ENCODE peak calls at places on chromosome 21, in six cellular contexts. K, X, N, B, W and D are unnamed samples.
A peak's percentile ranks its signal among the peaks of the same experiment; 100 is the strongest.

GRCh38 chr21:20971296-20971921 is 26.8 kb upstream of the NCAM2 start:
- DNase-seq in B (peak; percentile 84), X (no peak), N (peak; percentile 56), W (no peak), K (peak; percentile 56), D (no peak)

GRCh38 chr21:40686526-40686925 is 160.4 kb downstream of the DSCAM start:
- DNase-seq in B (no peak), K (no peak), X (no peak), W (no peak), N (no peak), D (no peak)

GRCh38 chr21:42189860-42190491 is 29.0 kb upstream of the ABCG1 start:
- DNase-seq in W (no peak), X (no peak), N (no peak), B (no peak), K (no peak), D (no peak)

GRCh38 chr21:33684923-33685560 is 42.7 kb downstream of the ITSN1 start:
- DNase-seq in K (no peak), X (no peak), W (no peak), N (no peak), B (peak; percentile 59), D (no peak)

GRCh38 chr21:46553993-46554392 is 50.9 kb downstream of the S100B start:
- DNase-seq in X (no peak), W (no peak), N (no peak), K (no peak), B (no peak), D (no peak)

GRCh38 chr21:32353002-32353711 is 39.7 kb downstream of the URB1 start:
- DNase-seq in N (no peak), B (no peak), K (no peak), W (no peak), X (no peak), D (no peak)

GRCh38 chr21:32604484-32604883 is 7.7 kb downstream of the CFAP298 start:
- DNase-seq in B (peak; percentile 87), X (no peak), K (no peak), W (no peak), N (no peak), D (no peak)

GRCh38 chr21:27250386-27250785 is 283.5 kb upstream of the ADAMTS5 start:
- DNase-seq in N (no peak), K (no peak), X (no peak), B (no peak), W (no peak), D (no peak)

GRCh38 chr21:36450511-36450910 is 29.4 kb downstream of the CLDN14 start:
- DNase-seq in N (no peak), B (no peak), W (no peak), K (no peak), X (no peak), D (no peak)

DNA sequence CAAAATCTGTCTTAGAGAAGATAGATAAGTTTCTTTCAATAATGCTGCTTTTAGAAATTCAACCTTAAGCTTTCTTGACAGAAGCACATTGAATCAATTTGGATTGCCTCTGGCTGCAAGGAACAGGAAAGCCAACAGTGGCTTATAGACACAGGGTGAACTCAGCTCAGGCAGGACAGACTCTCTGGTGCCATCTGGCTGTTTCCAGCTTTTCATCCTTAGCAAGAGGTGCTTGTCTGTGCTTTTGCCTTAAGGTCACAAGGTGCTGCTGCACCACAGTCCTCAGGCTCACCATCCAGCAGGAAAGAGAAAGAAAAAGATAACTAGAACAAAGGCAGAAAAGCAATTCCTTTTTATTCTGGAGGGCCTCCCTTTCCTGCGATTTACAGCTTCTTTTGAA is 93.7 kb upstream of the ETS2 start:
- DNase-seq in X (no peak), B (peak; percentile 77), K (no peak), N (no peak), W (no peak), D (no peak)
- TF ChIP-seq CTCF in X (peak; percentile 63), B (peak; percentile 59), K (peak; percentile 33), N (no peak), W (peak; percentile 62), D (no peak)

DNA sequence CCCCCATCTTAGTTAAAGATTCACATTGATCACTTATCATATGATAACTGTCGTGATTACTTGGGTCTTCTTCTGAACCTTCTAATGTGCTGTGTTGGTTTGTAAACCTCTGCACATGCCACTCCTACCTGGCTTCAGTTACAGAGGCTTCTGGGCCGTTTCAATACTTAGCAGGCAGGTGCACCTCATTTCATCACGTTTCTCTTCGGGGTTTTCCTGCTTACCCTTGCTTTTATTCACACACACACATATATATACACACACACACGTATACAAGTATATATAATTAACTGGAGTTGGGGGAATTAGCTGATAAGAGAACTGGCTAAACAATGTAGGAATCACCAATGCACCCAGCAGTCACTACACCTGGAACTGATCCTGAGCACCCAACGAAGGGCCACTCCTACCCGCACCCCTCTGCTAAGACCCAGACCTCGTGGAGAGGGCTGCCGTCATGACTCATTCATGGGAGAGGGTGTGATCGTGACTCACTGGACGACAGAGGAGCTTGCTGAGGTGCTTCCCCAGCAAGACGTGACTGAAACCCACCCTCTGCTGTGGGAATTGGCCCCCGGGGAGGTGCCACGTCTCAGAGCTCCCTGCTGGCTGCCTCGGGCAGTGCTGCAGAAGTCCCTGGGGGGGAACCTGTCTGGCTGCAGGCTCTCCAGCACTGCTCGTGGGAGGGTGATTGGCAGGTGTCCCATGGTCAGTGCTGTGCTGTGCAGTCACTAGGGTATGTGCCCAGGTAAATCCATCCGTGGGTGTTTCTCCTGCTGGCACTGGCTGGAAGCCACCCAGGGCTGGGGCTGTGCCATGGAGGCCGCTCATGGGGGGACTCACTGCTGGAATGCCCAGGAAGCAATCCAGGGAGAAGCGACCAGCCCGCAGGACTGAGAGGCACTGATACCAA is 166.6 kb downstream of the DYRK1A start:
- DNase-seq in K (no peak), N (no peak), B (no peak), W (no peak), X (no peak), D (no peak)
- TF ChIP-seq CTCF in K (no peak), N (no peak), B (no peak), W (no peak), X (no peak), D (no peak)

DNA sequence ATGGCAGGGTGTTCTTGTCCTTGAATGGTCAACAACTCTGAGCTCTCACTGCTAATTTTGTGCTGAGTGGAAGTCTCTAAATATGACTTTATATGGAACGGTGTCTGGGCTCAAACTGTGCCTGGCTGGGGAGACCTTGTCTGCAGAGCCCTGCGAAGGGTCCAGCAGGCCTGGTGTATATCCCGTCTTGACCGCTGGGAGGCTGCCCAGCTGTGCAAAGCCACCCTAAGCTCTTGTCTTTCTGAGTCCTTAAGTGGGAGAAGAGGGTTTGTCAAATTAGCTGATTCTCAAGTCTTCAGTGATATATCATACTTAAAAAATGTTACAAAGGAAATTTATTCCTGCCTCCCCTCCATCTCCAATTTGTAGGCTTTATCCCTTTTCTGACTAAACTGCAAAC is 198.7 kb downstream of the KCNJ6 start:
- DNase-seq in X (no peak), B (peak; percentile 6), K (no peak), N (no peak), W (no peak), D (no peak)
- TF ChIP-seq CTCF in X (peak; percentile 40), B (peak; percentile 12), K (no peak), N (no peak), W (no peak), D (no peak)

GRCh38 chr21:45138199-45139002 is 64.0 kb downstream of the ADARB1 start:
- DNase-seq in N (peak; percentile 46), K (peak; percentile 80), W (no peak), B (peak; percentile 92), X (no peak), D (peak; percentile 65)
- TF ChIP-seq CTCF in N (peak; percentile 61), K (peak; percentile 69), W (peak; percentile 83), B (peak; percentile 68), X (peak; percentile 81), D (peak; percentile 37)

DNA sequence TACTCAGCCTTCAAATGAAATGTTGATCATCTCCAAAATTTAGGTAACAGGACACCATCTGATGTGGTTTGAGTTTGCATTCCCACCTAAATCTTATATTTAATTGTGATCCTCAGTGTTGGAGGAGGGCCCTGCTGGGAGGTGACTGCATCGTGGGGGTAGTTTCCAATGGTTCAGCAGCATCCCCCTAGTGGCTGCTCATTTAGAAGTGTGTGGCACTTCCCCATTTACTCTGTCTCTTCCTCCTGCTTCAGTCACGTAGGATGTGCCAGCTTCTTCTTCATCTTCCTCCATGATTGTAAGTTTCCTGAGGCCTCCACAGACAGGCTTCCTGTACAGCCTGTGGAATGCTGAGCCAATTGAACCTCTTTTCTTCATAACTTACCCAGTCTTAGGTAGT is 731.2 kb downstream of the USP25 start:
- DNase-seq in N (no peak), K (no peak), B (peak; percentile 53), X (no peak), W (no peak), D (no peak)
- TF ChIP-seq CTCF in N (no peak), K (no peak), B (peak; percentile 55), X (no peak), W (no peak), D (no peak)

GRCh38 chr21:44876849-44877575 is 3.5 kb upstream of the PTTG1IP start:
- DNase-seq in W (no peak), X (no peak), N (no peak), K (no peak), B (no peak), D (no peak)

GRCh38 chr21:44874497-44875331 is 1.2 kb upstream of the PTTG1IP start:
- DNase-seq in K (peak; percentile 82), X (no peak), N (no peak), W (no peak), B (peak; percentile 63), D (peak; percentile 45)

GRCh38 chr21:44874240-44874496 is 678 bp upstream of the PTTG1IP start:
- DNase-seq in W (no peak), B (no peak), N (no peak), K (no peak), X (no peak), D (no peak)

GRCh38 chr21:44873356-44874239 is at the start of gene PTTG1IP:
- DNase-seq in B (peak; percentile 98), X (peak; percentile 75), N (peak; percentile 98), K (peak; percentile 100), W (peak; percentile 73), D (peak; percentile 100)

GRCh38 chr21:44875341-44875740 is 1.9 kb upstream of the PTTG1IP start:
- DNase-seq in B (no peak), K (no peak), N (no peak), X (no peak), W (no peak), D (no peak)
- TF ChIP-seq CTCF in B (no peak), K (no peak), N (no peak), X (peak; percentile 31), W (no peak), D (no peak)

GRCh38 chr21:35053356-35054096 is 4.4 kb upstream of the RUNX1 start:
- DNase-seq in K (no peak), W (no peak), X (no peak), N (no peak), B (no peak), D (no peak)
- TF ChIP-seq CTCF in K (no peak), W (no peak), X (peak; percentile 24), N (no peak), B (no peak), D (no peak)